ENCODE peak calls at places on chromosomes 16 and 17, in eight cellular contexts. X, S, G, W, C, V, R and N are unnamed samples.

GRCh38 chr17:57045868-57046671 is 39.0 kb upstream of the AKAP1 start:
- DNase-seq in V (no peak), S (no peak), X (peak; percentile 32), C (no peak), R (no peak), G (peak; percentile 44), W (peak; percentile 70), N (no peak)

GRCh38 chr16:69276143-69277115 is 34.7 kb upstream of the VPS4A start:
- DNase-seq in R (peak; percentile 19), G (no peak), X (peak; percentile 97), W (no peak), V (no peak), C (peak; percentile 83), S (no peak), N (no peak)

GRCh38 chr17:75778861-75779249 is 5.8 kb upstream of the UNK start:
- DNase-seq in R (no peak), G (peak; percentile 72), X (peak; percentile 43), V (no peak), S (peak; percentile 44), W (no peak), C (no peak), N (no peak)

GRCh38 chr16:3695610-3696369 is 21.5 kb downstream of the TRAP1 start:
- DNase-seq in G (no peak), V (no peak), W (peak; percentile 70), C (no peak), R (no peak), X (no peak), S (no peak), N (no peak)

GRCh38 chr17:62671553-62671952 is 44.1 kb downstream of the MRC2 start:
- DNase-seq in X (no peak), R (no peak), G (no peak), S (no peak), V (no peak), W (peak; percentile 71), C (no peak), N (no peak)

GRCh38 chr17:31699281-31699680 is 159.8 kb downstream of the COPRS start:
- DNase-seq in C (no peak), R (no peak), S (no peak), V (no peak), G (no peak), W (no peak), X (peak; percentile 11), N (no peak)

GRCh38 chr17:81241648-81242420 is 2.7 kb downstream of the NDUFAF8 start:
- DNase-seq in G (peak; percentile 66), W (peak; percentile 83), R (no peak), X (peak; percentile 44), S (peak; percentile 53), C (no peak), V (peak; percentile 18), N (no peak)

GRCh38 chr17:50774225-50774803 is 7.0 kb upstream of the ANKRD40CL start:
- DNase-seq in W (no peak), G (no peak), C (no peak), S (no peak), R (no peak), X (no peak), V (no peak), N (no peak)

GRCh38 chr17:70405492-70406220 is 236.3 kb downstream of the KCNJ2 start:
- DNase-seq in R (peak; percentile 83), G (no peak), C (peak; percentile 87), W (no peak), S (no peak), V (no peak), X (peak; percentile 91), N (no peak)

GRCh38 chr16:8848939-8849391 is 19.8 kb downstream of the CARHSP1 start:
- DNase-seq in R (peak; percentile 96), S (no peak), G (no peak), W (no peak), V (no peak), C (no peak), X (peak; percentile 84), N (no peak)

GRCh38 chr16:77856455-77857138 is 68.2 kb downstream of the VAT1L start:
- DNase-seq in R (no peak), X (no peak), S (no peak), G (no peak), W (no peak), C (no peak), V (no peak), N (no peak)

GRCh38 chr17:82177276-82177675 is 35.4 kb downstream of the CCDC57 start:
- DNase-seq in S (no peak), W (no peak), R (no peak), C (no peak), G (no peak), V (no peak), X (no peak), N (no peak)

GRCh38 chr17:65183736-65184135 is 46.6 kb downstream of the RGS9 start:
- DNase-seq in R (peak; percentile 95), G (no peak), W (no peak), V (no peak), C (no peak), S (no peak), X (peak; percentile 92), N (no peak)

GRCh38 chr17:57948169-57948554 is 7.0 kb downstream of the CUEDC1 start:
- DNase-seq in S (no peak), R (no peak), W (no peak), X (no peak), V (no peak), G (no peak), C (no peak), N (no peak)

GRCh38 chr16:87409781-87410180 is 17.6 kb downstream of the MAP1LC3B start:
- DNase-seq in X (no peak), S (no peak), G (no peak), R (no peak), W (no peak), V (no peak), C (no peak), N (no peak)

GRCh38 chr16:17557480-17557879 is 86.7 kb upstream of the XYLT1 start:
- DNase-seq in S (no peak), V (no peak), C (no peak), X (no peak), W (no peak), R (no peak), G (no peak), N (no peak)

GRCh38 chr16:17379121-17379571 is 91.6 kb downstream of the XYLT1 start:
- DNase-seq in C (no peak), S (no peak), V (no peak), X (peak; percentile 35), G (no peak), R (no peak), W (no peak), N (no peak)

GRCh38 chr16:14564881-14565687 is 65.0 kb downstream of the PARN start:
- DNase-seq in R (no peak), V (peak; percentile 32), X (peak; percentile 4), C (no peak), S (no peak), G (no peak), W (no peak), N (no peak)